ENCODE peak calls at places on chromosome 3, in nine cellular contexts. Q, N, F, G, T, A, S, P and K are unnamed samples.
A peak's percentile ranks its signal among the peaks of the same experiment; 100 is the strongest.

GRCh38 chr3:129123314-129124060 is 1.9 kb upstream of the RAB43 start:
- DNase-seq in Q (no peak), N (no peak), F (no peak), G (no peak), T (no peak), A (no peak), S (no peak), P (no peak), K (peak; percentile 12)

GRCh38 chr3:39977058-39977794 is 167.8 kb downstream of the MYRIP start:
- DNase-seq in Q (no peak), N (no peak), F (peak; percentile 94), G (no peak), T (no peak), A (no peak), S (no peak), P (no peak), K (no peak)

GRCh38 chr3:143571548-143571947 is 276.7 kb downstream of the SLC9A9 start:
- DNase-seq in Q (no peak), N (no peak), F (no peak), G (no peak), T (no peak), A (no peak), S (no peak), P (no peak), K (no peak)

GRCh38 chr3:107740992-107741896 is 218.5 kb downstream of the BBX start:
- DNase-seq in Q (no peak), N (no peak), F (peak; percentile 59), G (no peak), T (no peak), A (peak; percentile 28), S (no peak), P (no peak), K (peak; percentile 45)

GRCh38 chr3:52002768-52003167 is 7.1 kb upstream of the RPL29 start:
- DNase-seq in Q (no peak), N (no peak), F (no peak), G (no peak), T (no peak), A (no peak), S (no peak), P (peak; percentile 83), K (no peak)

GRCh38 chr3:173037840-173038483 is 103.1 kb downstream of the SPATA16 start:
- DNase-seq in Q (no peak), N (no peak), F (peak; percentile 6), G (no peak), T (no peak), A (no peak), S (no peak), P (no peak), K (no peak)

GRCh38 chr3:107794664-107795443 is 272.1 kb downstream of the BBX start:
- DNase-seq in Q (no peak), N (no peak), F (no peak), G (no peak), T (peak; percentile 25), A (no peak), S (no peak), P (no peak), K (peak; percentile 19)

GRCh38 chr3:156445117-156445968 is 109.6 kb downstream of the SSR3 start:
- DNase-seq in Q (no peak), N (no peak), F (no peak), G (no peak), T (no peak), A (peak; percentile 75), S (no peak), P (no peak), K (no peak)

GRCh38 chr3:170792511-170792910 is 77.5 kb downstream of the RPL22L1 start:
- DNase-seq in Q (no peak), N (no peak), F (peak; percentile 48), G (no peak), T (no peak), A (no peak), S (no peak), P (no peak), K (no peak)

GRCh38 chr3:134487406-134487805 is 1.5 kb downstream of the CEP63 start:
- DNase-seq in Q (no peak), N (no peak), F (no peak), G (no peak), T (peak; percentile 22), A (peak; percentile 34), S (no peak), P (no peak), K (no peak)

GRCh38 chr3:82671466-82671865 is 910.0 kb upstream of the GBE1 start:
- DNase-seq in Q (no peak), N (no peak), F (no peak), G (no peak), T (no peak), A (no peak), S (no peak), P (no peak), K (no peak)

GRCh38 chr3:118817748-118818165 is 216.9 kb downstream of the IGSF11 start:
- DNase-seq in Q (no peak), N (no peak), F (peak; percentile 40), G (no peak), T (peak; percentile 59), A (peak; percentile 65), S (peak; percentile 35), P (peak; percentile 82), K (peak; percentile 68)

GRCh38 chr3:113039546-113039945 is 48.8 kb downstream of the GTPBP8 start:
- DNase-seq in Q (no peak), N (no peak), F (no peak), G (no peak), T (no peak), A (no peak), S (no peak), P (no peak), K (no peak)

GRCh38 chr3:153602801-153603200 is 440.8 kb downstream of the RAP2B start:
- DNase-seq in Q (no peak), N (no peak), F (no peak), G (no peak), T (no peak), A (no peak), S (no peak), P (no peak), K (no peak)

GRCh38 chr3:27357665-27358258 is 11.4 kb downstream of the NEK10 start:
- DNase-seq in Q (peak; percentile 30), N (no peak), F (peak; percentile 80), G (peak; percentile 32), T (peak; percentile 39), A (peak; percentile 71), S (peak; percentile 56), P (peak; percentile 73), K (peak; percentile 75)

GRCh38 chr3:37626722-37627565 is 234.7 kb upstream of the CTDSPL start:
- DNase-seq in Q (no peak), N (no peak), F (no peak), G (no peak), T (no peak), A (no peak), S (no peak), P (no peak), K (no peak)

GRCh38 chr3:11145888-11146287 is 8.4 kb upstream of the HRH1 start:
- DNase-seq in Q (no peak), N (no peak), F (peak; percentile 85), G (no peak), T (no peak), A (no peak), S (no peak), P (no peak), K (no peak)

GRCh38 chr3:195081242-195081963 is 189.6 kb downstream of the XXYLT1 start:
- DNase-seq in Q (peak; percentile 11), N (peak; percentile 75), F (peak; percentile 18), G (no peak), T (no peak), A (no peak), S (no peak), P (no peak), K (no peak)

GRCh38 chr3:116552261-116552660 is 107.0 kb upstream of the LSAMP start:
- DNase-seq in Q (no peak), N (no peak), F (no peak), G (no peak), T (no peak), A (no peak), S (no peak), P (no peak), K (no peak)

GRCh38 chr3:72655151-72655551 is 193.1 kb downstream of the SHQ1 start:
- DNase-seq in Q (no peak), N (no peak), F (no peak), G (no peak), T (no peak), A (no peak), S (no peak), P (peak; percentile 89), K (no peak)

GRCh38 chr3:137768361-137769320 is 4.5 kb downstream of the SOX14 start:
- DNase-seq in Q (peak; percentile 32), N (peak; percentile 71), F (no peak), G (no peak), T (peak; percentile 43), A (no peak), S (no peak), P (peak; percentile 66), K (no peak)
- H3K9me3 ChIP-seq in Q (no peaks in the 10 kb centered on the region), N (no peaks in the 10 kb centered on the region), F (no peaks in the 10 kb centered on the region), G (no peaks in the 10 kb centered on the region), T (no peaks in the 10 kb centered on the region), A (no peaks in the 10 kb centered on the region), S (no peaks in the 10 kb centered on the region), P (no peaks in the 10 kb centered on the region), K (no peaks in the 10 kb centered on the region)

DNA sequence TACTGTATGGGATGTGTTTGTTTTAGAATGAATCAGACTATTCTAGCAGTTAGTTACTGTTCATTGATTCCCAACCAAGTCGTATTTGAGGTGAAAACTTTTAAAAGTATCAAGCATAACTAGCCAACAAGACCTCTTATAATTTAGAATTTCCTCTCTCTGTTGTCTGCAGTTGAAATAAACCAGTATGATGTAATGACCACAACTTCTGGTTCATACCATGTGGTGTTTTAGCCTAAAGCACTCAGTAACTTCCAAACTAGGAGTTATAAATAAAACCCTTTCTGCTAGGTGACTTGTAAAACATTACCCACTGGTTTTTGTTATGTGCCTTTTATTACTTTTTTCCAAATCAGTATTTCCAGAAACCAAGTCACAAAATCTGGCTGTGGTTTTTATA is 19.8 kb upstream of the P2RY12 start:
- DNase-seq in Q (no peak), N (no peak), F (no peak), G (no peak), T (no peak), A (no peak), S (no peak), P (no peak), K (no peak)
- H3K4me1 ChIP-seq in Q (no peaks in the 10 kb centered on the region), N (no peaks in the 10 kb centered on the region), F (no peaks in the 10 kb centered on the region), G (peaks cover 15% of the 10 kb centered on the region), T (peaks cover 2% of the 10 kb centered on the region), A (no peaks in the 10 kb centered on the region), S (no peaks in the 10 kb centered on the region), P (no peaks in the 10 kb centered on the region), K (no peaks in the 10 kb centered on the region)

DNA sequence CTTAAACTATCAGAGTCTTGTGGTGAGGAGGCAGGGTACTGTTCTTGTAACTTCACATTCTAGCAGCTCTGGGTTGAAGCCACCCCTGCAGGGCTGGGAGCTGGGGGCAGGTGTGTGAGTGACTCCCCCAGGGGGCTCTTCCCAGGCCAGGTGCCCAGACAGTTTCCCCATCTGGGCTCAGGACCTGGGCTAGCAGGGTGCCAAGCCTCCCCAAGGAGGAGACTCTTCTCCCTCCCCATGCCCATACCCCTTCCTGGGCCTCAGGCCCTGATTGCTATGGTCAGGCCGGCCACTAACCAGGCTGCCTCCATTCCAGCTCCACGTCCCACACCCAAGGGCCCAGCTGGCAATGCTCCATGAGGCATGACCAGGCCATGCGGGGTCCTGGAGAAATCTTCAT is 22.0 kb upstream of the CHCHD6 start:
- DNase-seq in Q (no peak), N (no peak), F (no peak), G (no peak), T (no peak), A (no peak), S (no peak), P (no peak), K (no peak)
- H3K9me3 ChIP-seq in Q (no peaks in the 10 kb centered on the region), N (no peaks in the 10 kb centered on the region), F (no peaks in the 10 kb centered on the region), G (no peaks in the 10 kb centered on the region), T (no peaks in the 10 kb centered on the region), A (no peaks in the 10 kb centered on the region), S (no peaks in the 10 kb centered on the region), P (no peaks in the 10 kb centered on the region), K (no peaks in the 10 kb centered on the region)

GRCh38 chr3:105865867-105866350 is 2.9 kb downstream of the CBLB start:
- DNase-seq in Q (no peak), N (no peak), F (peak; percentile 35), G (no peak), T (no peak), A (no peak), S (no peak), P (no peak), K (no peak)
- H3K4me1 ChIP-seq in Q (peaks cover 17% of the 10 kb centered on the region), N (peaks cover 13% of the 10 kb centered on the region), F (peaks cover 47% of the 10 kb centered on the region), G (peaks cover 73% of the 10 kb centered on the region), T (peaks cover 7% of the 10 kb centered on the region), A (peaks cover 24% of the 10 kb centered on the region), S (peaks cover 62% of the 10 kb centered on the region), P (peaks cover 43% of the 10 kb centered on the region), K (peaks cover 34% of the 10 kb centered on the region)